ENCODE peak calls at places on chromosomes 5 and 9, in five cellular contexts. S is IMR-90, T is H9, N is mesendoderm, X is trophoblast cell. J is an unnamed sample. For H3K4me1, the result is how much of the 10 kb centered on the place peaks cover.

GRCh38 chr5:167232675-167233074 is 1058.8 kb upstream of the WWC1 start:
- DNase-seq in S (no peak), X (no peak), N (no peak), T (no peak), J (no peak)

GRCh38 chr5:157913575-157913974 is 54.6 kb upstream of the CLINT1 start:
- DNase-seq in N (peak), S (no peak), T (no peak), X (no peak), J (peak)

GRCh38 chr5:76331139-76331538 is 71.9 kb upstream of the IQGAP2 start:
- DNase-seq in T (no peak), N (no peak), X (no peak), S (no peak), J (no peak)

GRCh38 chr5:180284161-180284560 is 7.7 kb downstream of the MAPK9 start:
- DNase-seq in S (no peak), T (peak), N (no peak), X (no peak), J (no peak)

GRCh38 chr9:124183772-124184171 is 74.0 kb upstream of the NEK6 start:
- DNase-seq in S (no peak), T (no peak), N (no peak), X (no peak), J (no peak)

GRCh38 chr5:36305571-36306326 is 4.0 kb upstream of the RANBP3L start:
- DNase-seq in X (peak), N (peak), T (peak), S (peak), J (no peak)

GRCh38 chr5:13830536-13830935 is 114.0 kb downstream of the DNAH5 start:
- DNase-seq in X (no peak), T (no peak), N (peak), S (no peak), J (no peak)

GRCh38 chr9:131697097-131697496 is 42.8 kb downstream of the RAPGEF1 start:
- DNase-seq in N (peak), X (no peak), T (peak), S (peak), J (no peak)

GRCh38 chr9:79977510-79978197 is 405.9 kb downstream of the TLE4 start:
- DNase-seq in T (no peak), N (no peak), S (no peak), X (no peak), J (no peak)

GRCh38 chr5:72607381-72607780 is 100.2 kb upstream of the ZNF366 start:
- DNase-seq in N (peak), X (no peak), T (no peak), S (no peak), J (no peak)

GRCh38 chr9:87223397-87224246 is 274.0 kb upstream of the DAPK1 start:
- DNase-seq in N (peak), S (peak), T (no peak), X (peak), J (no peak)

GRCh38 chr5:61082516-61083280 is 79.6 kb downstream of the SMIM15 start:
- DNase-seq in N (no peak), T (no peak), S (peak), X (no peak), J (no peak)

GRCh38 chr5:893711-894110 is 1.0 kb downstream of the TRIP13 start:
- DNase-seq in X (no peak), N (no peak), T (no peak), S (no peak), J (no peak)

GRCh38 chr9:33022755-33023154 is 2.3 kb upstream of the DNAJA1 start:
- DNase-seq in S (no peak), T (no peak), N (no peak), X (no peak), J (no peak)

GRCh38 chr9:33024126-33024965 is 727 bp upstream of the DNAJA1 start:
- DNase-seq in T (no peak), S (peak), X (no peak), N (peak), J (no peak)

GRCh38 chr9:33025572-33026347 is 687 bp downstream of the DNAJA1 start:
- DNase-seq in N (peak), S (peak), T (peak), X (no peak), J (no peak)

GRCh38 chr9:33023661-33024060 is 1.4 kb upstream of the DNAJA1 start:
- DNase-seq in N (no peak), X (no peak), T (no peak), S (no peak), J (no peak)

DNA sequence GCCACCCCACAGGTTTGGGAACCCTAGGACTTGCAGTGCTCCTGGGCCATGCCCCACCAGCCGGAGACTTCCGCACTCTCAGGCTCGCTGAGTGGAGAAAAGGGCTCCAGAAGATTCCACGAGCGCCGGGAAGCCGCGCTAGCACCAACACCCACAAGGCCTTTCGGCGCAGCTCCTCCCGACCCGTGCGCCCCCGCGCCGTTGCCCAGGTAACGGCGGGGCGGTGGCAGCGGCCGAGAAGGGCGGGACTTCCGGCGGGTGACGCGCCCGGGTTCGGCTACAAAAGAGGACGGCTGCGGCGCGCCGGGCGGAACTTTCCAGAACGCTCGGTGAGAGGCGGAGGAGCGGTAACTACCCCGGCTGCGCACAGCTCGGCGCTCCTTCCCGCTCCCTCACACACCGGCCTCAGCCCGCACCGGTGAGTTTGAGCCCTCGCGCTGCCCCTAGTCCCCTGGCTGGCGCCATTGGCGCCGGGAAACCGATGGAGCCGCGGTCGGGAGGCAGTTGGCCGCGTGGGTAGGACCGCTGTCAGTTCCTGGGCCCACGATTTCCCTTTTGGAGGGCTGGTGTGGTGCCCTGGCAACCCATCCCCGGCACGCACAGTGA is at the start of gene DNAJA1:
- DNase-seq in X (peak), N (peak), T (peak), S (peak), J (peak)
- H2BK120ac ChIP-seq in X (peak), N (peak), T (no peak), S (peak), J (peak)

GRCh38 chr9:110101531-110102161 is 106.3 kb downstream of the C9orf152 start:
- DNase-seq in X (no peak), S (peak), N (no peak), T (no peak), J (no peak)
- H3K4me1 ChIP-seq in X (under half), S (under half), N (under half), T (under half), J (under half)

GRCh38 chr5:173902334-173902733 is 14.2 kb downstream of the CPEB4 start:
- DNase-seq in N (no peak), X (no peak), S (no peak), T (no peak), J (no peak)
- H3K9ac ChIP-seq in N (no peak), X (no peak), S (no peak), T (no peak), J (no peak)

DNA sequence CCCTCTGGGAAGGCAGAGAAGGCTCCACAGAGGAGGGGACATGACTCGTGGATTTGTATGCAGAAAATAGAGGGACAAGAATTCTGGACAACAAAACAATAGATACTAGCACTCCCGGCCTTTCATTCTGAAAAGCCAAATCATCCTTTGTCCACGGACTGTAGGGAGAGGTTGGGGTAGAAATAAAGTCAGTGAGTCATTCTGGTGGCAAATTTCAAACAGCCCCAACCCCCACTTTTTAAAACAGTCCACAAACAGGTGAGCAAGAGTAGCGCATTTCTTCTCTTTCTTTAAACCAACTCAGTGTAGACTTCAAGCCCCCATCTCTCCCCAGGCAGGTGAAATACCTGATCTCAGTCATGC is 56.1 kb downstream of the PTPDC1 start:
- DNase-seq in T (no peak), S (no peak), X (no peak), N (no peak), J (no peak)
- H2BK120ac ChIP-seq in T (no peak), S (peak), X (no peak), N (no peak), J (no peak)

GRCh38 chr9:37026085-37026935 is 7.8 kb downstream of the PAX5 start:
- DNase-seq in X (no peak), N (peak), T (peak), S (no peak), J (no peak)
- H3K4me1 ChIP-seq in X (under half), N (under half), T (under half), S (under half), J (under half)

GRCh38 chr5:96142184-96142781 is 180.6 kb upstream of the ELL2 start:
- DNase-seq in T (no peak), X (no peak), N (no peak), S (no peak), J (no peak)
- H3K9ac ChIP-seq in T (no peak), X (no peak), N (no peak), S (no peak), J (no peak)

GRCh38 chr5:53031695-53032096 is 42.5 kb downstream of the ITGA2 start:
- DNase-seq in N (peak), X (peak), T (no peak), S (peak), J (no peak)

GRCh38 chr5:53029608-53030007 is 40.5 kb downstream of the ITGA2 start:
- DNase-seq in T (no peak), N (no peak), S (no peak), X (no peak), J (no peak)

GRCh38 chr5:53032188-53032587 is 43.0 kb downstream of the ITGA2 start:
- DNase-seq in X (no peak), S (no peak), N (no peak), T (no peak), J (no peak)

GRCh38 chr5:53027913-53028312 is 38.8 kb downstream of the ITGA2 start:
- DNase-seq in S (peak), X (no peak), T (no peak), N (no peak), J (no peak)

DNA sequence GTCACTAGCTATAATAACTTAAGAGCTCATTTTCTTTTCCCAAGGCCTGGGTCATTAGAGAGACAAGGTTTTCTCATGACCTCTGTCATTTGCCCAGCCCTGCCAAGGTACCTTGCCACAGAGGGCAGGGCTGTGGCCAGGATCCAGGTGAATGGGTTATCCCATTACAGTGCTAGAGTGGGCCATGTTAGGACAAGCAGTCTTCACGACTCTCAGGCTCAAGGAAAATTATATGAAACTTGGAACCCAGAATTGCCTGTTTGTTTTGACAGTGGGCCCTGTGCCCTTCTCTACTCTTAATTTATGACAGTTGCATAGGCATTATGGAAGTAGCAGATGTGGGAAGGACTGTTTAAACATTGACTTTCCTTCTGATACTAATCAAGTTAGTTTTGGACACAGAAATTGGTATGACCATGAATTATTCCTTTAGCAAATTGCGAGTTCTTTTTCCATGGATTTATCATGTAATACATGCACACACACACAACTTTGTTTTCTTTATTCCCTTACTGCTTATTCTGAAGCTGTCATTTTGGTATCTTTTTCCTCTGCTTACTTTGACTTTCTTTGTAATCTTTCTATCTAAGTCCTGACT is 41.8 kb downstream of the ITGA2 start:
- DNase-seq in N (no peak), S (peak), X (no peak), T (no peak), J (no peak)
- H2BK120ac ChIP-seq in N (no peak), S (peak), X (no peak), T (no peak), J (no peak)